ENCODE peak calls at places on chromosomes 12 and 14, in nine cellular contexts. X is fibroblast of lung; Y is CD4-positive, CD25-positive, alpha-beta regulatory T cell; N is BJ; G is tibial artery; W is HCT116; H is PC-3; D is GM23248; J is CD8-positive, alpha-beta T cell. C is an unnamed sample.

GRCh38 chr14:59362533-59362932 is 102.6 kb downstream of the GPR135 start:
- DNase-seq in N (no peak), G (no peak), X (no peak), J (no peak), W (peak; percentile 43), H (peak; percentile 83), Y (no peak), D (peak; percentile 52), C (peak; percentile 4)

GRCh38 chr14:36207500-36207899 is 31.0 kb upstream of the PTCSC3 start:
- DNase-seq in W (no peak), D (peak; percentile 26), X (peak; percentile 2), G (no peak), N (no peak), H (peak; percentile 51), Y (no peak), J (no peak), C (no peak)

GRCh38 chr12:73321319-73321718 is 1049.1 kb downstream of the TRHDE start:
- DNase-seq in X (no peak), H (no peak), G (no peak), W (no peak), J (no peak), N (no peak), Y (no peak), D (no peak), C (no peak)

GRCh38 chr14:36067428-36068187 is 108.9 kb downstream of the PTCSC3 start:
- DNase-seq in D (no peak), G (no peak), Y (no peak), J (no peak), X (no peak), N (no peak), W (no peak), H (peak; percentile 26), C (no peak)

GRCh38 chr14:104604461-104605449 is at the start of gene TMEM179:
- DNase-seq in X (no peak), Y (no peak), N (no peak), D (peak; percentile 35), H (peak; percentile 16), W (no peak), G (peak; percentile 39), J (no peak), C (peak; percentile 21)

GRCh38 chr12:51819851-51820720 is 28.4 kb downstream of the FIGNL2 start:
- DNase-seq in N (no peak), X (peak; percentile 8), W (no peak), G (no peak), J (no peak), Y (no peak), H (no peak), D (peak; percentile 80), C (peak; percentile 52)

GRCh38 chr12:94174576-94174975 is 26.2 kb downstream of the PLXNC1 start:
- DNase-seq in G (no peak), X (no peak), N (no peak), W (no peak), H (no peak), D (no peak), Y (no peak), J (no peak), C (no peak)

GRCh38 chr12:128853321-128854197 is at the start of gene GLT1D1:
- DNase-seq in W (no peak), N (no peak), Y (no peak), J (no peak), G (no peak), X (no peak), H (no peak), D (no peak), C (no peak)

GRCh38 chr12:51926718-51927117 is 19.4 kb downstream of the ACVRL1 start:
- DNase-seq in N (no peak), W (peak; percentile 48), G (peak; percentile 63), H (peak; percentile 69), Y (peak; percentile 17), X (peak; percentile 38), J (peak; percentile 56), D (peak; percentile 65), C (no peak)

GRCh38 chr12:69904761-69905160 is 79.7 kb downstream of the MYRFL start:
- DNase-seq in N (peak; percentile 63), W (no peak), Y (no peak), H (no peak), J (no peak), X (peak; percentile 19), G (no peak), D (peak; percentile 67), C (no peak)

GRCh38 chr14:20714593-20715250 is 26.2 kb downstream of the ANG start:
- DNase-seq in N (no peak), Y (no peak), H (peak; percentile 39), W (no peak), X (peak; percentile 44), G (peak; percentile 89), J (no peak), D (peak; percentile 59), C (peak; percentile 82)

GRCh38 chr14:20720741-20721140 is 24.9 kb upstream of the EDDM3A start:
- DNase-seq in G (no peak), J (no peak), Y (no peak), W (no peak), H (no peak), D (no peak), N (no peak), X (no peak), C (no peak)

GRCh38 chr14:20722016-20722415 is 23.7 kb upstream of the EDDM3A start:
- DNase-seq in J (no peak), D (no peak), G (no peak), Y (no peak), H (no peak), X (no peak), N (no peak), W (no peak), C (no peak)

GRCh38 chr14:20723458-20723857 is 22.2 kb upstream of the EDDM3A start:
- DNase-seq in N (no peak), G (no peak), D (no peak), X (no peak), J (no peak), Y (no peak), W (no peak), H (no peak), C (no peak)

DNA sequence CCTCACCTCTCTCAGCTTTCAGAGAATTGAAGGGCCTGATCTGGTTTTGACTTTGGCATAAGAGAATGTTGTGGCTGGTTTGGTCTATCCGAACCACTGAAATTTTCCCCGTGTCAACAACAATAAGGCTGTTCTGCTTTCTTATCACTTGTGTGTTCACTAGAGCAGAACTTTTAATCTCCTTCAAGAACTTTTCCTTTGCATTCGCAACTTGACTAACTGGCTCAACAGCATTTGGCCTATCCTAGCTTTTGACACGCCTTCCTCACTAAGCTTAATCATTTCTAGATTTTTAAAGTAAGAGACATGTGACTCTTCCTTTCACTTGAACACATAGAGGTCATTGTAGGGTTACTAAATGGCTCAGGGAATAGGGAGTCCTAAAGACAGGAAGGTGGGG is 25.9 kb upstream of the EDDM3A start:
- DNase-seq in G (no peak), D (no peak), W (no peak), H (peak; percentile 40), Y (no peak), N (no peak), J (no peak), X (no peak), C (no peak)
- H3K27me3 ChIP-seq in G (no peaks in the 10 kb centered on the region), D (peaks cover 8% of the 10 kb centered on the region), W (peaks cover 11% of the 10 kb centered on the region), H (peaks cover 15% of the 10 kb centered on the region), Y (peaks cover 5% of the 10 kb centered on the region), N (peaks cover 4% of the 10 kb centered on the region), J (no peaks in the 10 kb centered on the region), X (no peaks in the 10 kb centered on the region), C (no peaks in the 10 kb centered on the region)

DNA sequence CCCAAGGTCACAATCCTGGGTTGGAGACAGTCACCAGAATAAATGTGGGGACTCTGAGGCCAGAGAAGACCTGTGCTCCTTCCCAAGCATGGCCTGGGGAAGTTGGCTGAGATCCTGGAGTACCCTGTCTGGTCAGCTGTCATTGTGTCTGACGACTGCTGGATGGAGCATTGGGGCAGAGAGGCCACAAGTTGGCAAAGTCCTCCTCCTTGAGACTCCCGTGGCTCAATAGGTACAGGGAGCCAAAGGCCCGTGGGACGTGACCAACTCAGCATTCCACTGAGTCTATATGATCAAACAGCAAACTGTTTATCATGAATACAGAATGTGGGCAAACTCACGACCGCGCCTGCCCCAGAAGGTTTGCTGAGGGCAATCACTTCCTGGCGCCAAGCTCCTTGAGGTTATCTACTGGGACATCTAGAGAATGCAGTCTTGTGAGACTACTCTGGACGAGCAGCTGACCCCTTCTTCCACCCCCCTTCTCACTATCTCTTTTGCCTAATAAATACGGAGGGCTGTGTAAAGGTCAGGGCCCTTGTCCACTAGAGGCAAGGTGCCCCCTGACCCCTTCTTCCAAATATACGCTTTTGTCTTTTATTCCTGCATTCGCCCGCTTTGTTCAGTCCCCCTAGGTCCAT is 14.3 kb upstream of the SLC10A1 start:
- DNase-seq in X (no peak), J (no peak), N (no peak), D (no peak), H (no peak), G (no peak), Y (no peak), W (no peak), C (no peak)
- H3K4me3 ChIP-seq in X (no peak overlapping the region), J (no peak overlapping the region), N (no peak overlapping the region), D (no peak overlapping the region), H (no peak overlapping the region), G (no peak overlapping the region), Y (no peak overlapping the region), W (no peak overlapping the region), C (no peak overlapping the region)

DNA sequence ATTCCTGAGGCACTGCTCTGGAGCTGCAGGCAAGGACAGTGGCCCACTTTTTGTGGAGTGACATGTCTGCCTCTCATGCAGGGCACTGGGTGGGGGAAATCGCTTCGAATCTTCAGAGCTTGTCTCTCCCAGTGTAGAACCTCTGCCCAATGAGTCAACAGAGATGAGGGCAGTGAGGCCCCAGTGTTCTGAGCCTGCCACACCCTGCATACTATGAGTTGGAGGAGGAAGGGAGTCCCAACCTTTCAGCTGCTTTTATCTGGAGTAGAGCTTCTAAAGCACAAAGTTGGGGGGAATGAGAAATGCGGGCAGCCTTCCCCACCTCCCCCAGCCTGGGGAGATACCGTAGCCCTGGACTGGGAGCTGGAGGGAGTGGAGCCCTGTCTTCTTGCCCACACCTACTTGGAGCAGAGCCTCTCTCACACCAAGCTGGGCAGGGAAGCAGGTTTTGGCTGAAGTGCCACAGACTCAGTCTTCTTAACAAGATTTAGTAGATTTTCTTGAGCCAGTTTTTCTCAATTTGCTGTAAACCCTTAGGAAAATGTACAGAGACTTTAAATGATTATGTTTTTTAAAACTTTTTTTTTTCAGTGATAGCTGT is 159.1 kb downstream of the ADGRD1 start:
- DNase-seq in J (no peak), X (no peak), Y (no peak), H (no peak), N (no peak), W (no peak), G (no peak), D (peak; percentile 83), C (peak; percentile 69)
- H3K27me3 ChIP-seq in J (no peaks in the 10 kb centered on the region), X (no peaks in the 10 kb centered on the region), Y (no peaks in the 10 kb centered on the region), H (peaks cover 64% of the 10 kb centered on the region), N (no peaks in the 10 kb centered on the region), W (no peaks in the 10 kb centered on the region), G (no peaks in the 10 kb centered on the region), D (no peaks in the 10 kb centered on the region), C (no peaks in the 10 kb centered on the region)

DNA sequence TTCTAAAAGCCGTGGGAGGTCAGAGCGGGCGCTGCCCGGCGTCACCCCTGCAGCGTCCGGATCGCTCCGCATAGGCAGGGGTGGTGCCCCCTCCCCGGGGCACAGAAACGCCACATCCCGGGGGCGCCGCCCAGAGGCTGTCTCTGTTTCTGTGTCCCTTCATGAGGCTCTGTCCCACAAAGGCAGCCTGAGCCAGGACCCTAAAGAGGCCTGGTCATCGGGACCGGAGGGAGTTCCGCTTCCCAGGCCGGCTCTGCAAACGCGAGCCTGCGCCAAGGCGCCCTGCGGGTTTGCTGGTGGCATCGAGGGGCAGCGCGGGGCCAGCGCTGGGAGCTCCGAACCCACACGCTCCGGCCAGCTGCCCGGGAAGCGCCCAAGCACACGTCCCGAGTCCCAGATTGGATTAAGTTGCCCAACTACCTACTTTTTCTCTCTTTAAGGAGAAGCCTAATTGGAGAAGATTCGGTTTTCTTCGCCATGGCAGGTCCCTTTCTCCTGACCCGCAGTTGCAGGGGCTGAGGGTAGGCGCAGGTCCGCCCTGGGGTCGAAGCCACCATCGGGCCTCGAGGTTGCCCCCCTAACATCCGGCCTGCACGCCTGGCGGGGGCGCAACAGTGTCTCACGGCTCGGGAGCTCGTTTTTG is 421.7 kb downstream of the VRK1 start:
- DNase-seq in Y (peak; percentile 25), J (peak; percentile 29), H (no peak), D (peak; percentile 12), X (no peak), N (no peak), W (no peak), G (no peak), C (peak; percentile 26)
- H3K4me3 ChIP-seq in Y (peak overlapping the region; percentile 32), J (peak overlapping the region; percentile 77), H (no peak overlapping the region), D (peak overlapping the region; percentile 65), X (no peak overlapping the region), N (no peak overlapping the region), W (no peak overlapping the region), G (peak overlapping the region; percentile 20), C (peak overlapping the region; percentile 38)

C was measured in MG63.